ENCODE peak calls at places on chromosomes 16 and 17, in five cellular contexts. I is choroid plexus epithelial cell, Z is progenitor cell of endocrine pancreas, E is osteocyte, F is fibroblast of mammary gland. G is an unnamed sample.

GRCh38 chr17:2564876-2565275 is 28.6 kb upstream of the PAFAH1B1 start:
- DNase-seq in Z (no peak), F (no peak), E (no peak), I (peak; percentile 42), G (no peak)

GRCh38 chr16:7888421-7888820 is 555.8 kb downstream of the RBFOX1 start:
- DNase-seq in E (no peak), F (no peak), I (no peak), Z (no peak), G (no peak)

GRCh38 chr17:75260679-75261335 is 599 bp downstream of the GGA3 start:
- DNase-seq in I (peak; percentile 35), F (no peak), E (no peak), Z (no peak), G (no peak)

GRCh38 chr16:80518436-80518835 is 22.4 kb upstream of the DYNLRB2 start:
- DNase-seq in Z (no peak), F (peak; percentile 31), E (no peak), I (peak; percentile 6), G (no peak)

GRCh38 chr17:32672701-32673100 is 185.9 kb downstream of the CDK5R1 start:
- DNase-seq in Z (no peak), I (no peak), E (no peak), F (no peak), G (no peak)

GRCh38 chr16:75928295-75928694 is 202.0 kb upstream of the CPHXL start:
- DNase-seq in Z (no peak), I (no peak), E (no peak), F (peak; percentile 60), G (no peak)

GRCh38 chr17:82239401-82239925 is 10.6 kb downstream of the SLC16A3 start:
- DNase-seq in E (no peak), I (no peak), F (no peak), Z (no peak), G (no peak)

GRCh38 chr17:63571632-63572310 is 21.5 kb downstream of the DCAF7 start:
- DNase-seq in E (no peak), F (peak; percentile 80), I (peak; percentile 88), Z (no peak), G (no peak)

GRCh38 chr17:1882836-1883235 is 53.0 kb downstream of the RPA1 start:
- DNase-seq in E (no peak), F (peak; percentile 52), Z (no peak), I (peak; percentile 64), G (no peak)

GRCh38 chr16:15518412-15519351 is 84.3 kb downstream of the BMERB1 start:
- DNase-seq in E (no peak), F (peak; percentile 63), Z (no peak), I (peak; percentile 49), G (no peak)

GRCh38 chr16:16042076-16042475 is 92.7 kb downstream of the ABCC1 start:
- DNase-seq in E (no peak), F (peak; percentile 70), Z (no peak), I (peak; percentile 88), G (no peak)

GRCh38 chr17:69608808-69609494 is 194.5 kb downstream of the MAP2K6 start:
- DNase-seq in Z (no peak), E (no peak), I (peak; percentile 95), F (peak; percentile 92), G (no peak)

GRCh38 chr17:46264456-46265198 is 30.3 kb upstream of the LRRC37A start:
- DNase-seq in I (peak; percentile 91), Z (no peak), E (peak; percentile 84), F (peak; percentile 57), G (no peak)

GRCh38 chr17:58335061-58335731 is 6.6 kb upstream of the TSPOAP1 start:
- DNase-seq in Z (no peak), I (no peak), E (no peak), F (no peak), G (no peak)

GRCh38 chr16:1296688-1297412 is 12.6 kb upstream of the UBE2I start:
- DNase-seq in Z (no peak), F (peak; percentile 78), E (no peak), I (peak; percentile 23), G (no peak)

GRCh38 chr17:49913226-49914095 is 55.5 kb upstream of the DLX4 start:
- DNase-seq in F (peak; percentile 86), E (no peak), Z (no peak), I (peak; percentile 72), G (no peak)

GRCh38 chr16:88681709-88682451 is 4.4 kb downstream of the SNAI3 start:
- DNase-seq in I (no peak), E (no peak), Z (no peak), F (no peak), G (peak; percentile 80)

GRCh38 chr16:89456412-89456811 is 33.9 kb downstream of the ANKRD11 start:
- DNase-seq in F (no peak), I (no peak), Z (no peak), E (no peak), G (no peak)

GRCh38 chr16:74480150-74481029 is 59.1 kb upstream of the CLEC18B start:
- DNase-seq in I (peak; percentile 34), F (peak; percentile 60), Z (no peak), E (no peak), G (no peak)

GRCh38 chr16:81001330-81001729 is 5.4 kb downstream of the CMC2 start:
- DNase-seq in Z (no peak), F (no peak), I (no peak), E (no peak), G (no peak)

GRCh38 chr17:50264263-50265113 is 9.8 kb upstream of the TMEM92 start:
- DNase-seq in I (no peak), Z (no peak), E (no peak), F (peak; percentile 67), G (no peak)

DNA sequence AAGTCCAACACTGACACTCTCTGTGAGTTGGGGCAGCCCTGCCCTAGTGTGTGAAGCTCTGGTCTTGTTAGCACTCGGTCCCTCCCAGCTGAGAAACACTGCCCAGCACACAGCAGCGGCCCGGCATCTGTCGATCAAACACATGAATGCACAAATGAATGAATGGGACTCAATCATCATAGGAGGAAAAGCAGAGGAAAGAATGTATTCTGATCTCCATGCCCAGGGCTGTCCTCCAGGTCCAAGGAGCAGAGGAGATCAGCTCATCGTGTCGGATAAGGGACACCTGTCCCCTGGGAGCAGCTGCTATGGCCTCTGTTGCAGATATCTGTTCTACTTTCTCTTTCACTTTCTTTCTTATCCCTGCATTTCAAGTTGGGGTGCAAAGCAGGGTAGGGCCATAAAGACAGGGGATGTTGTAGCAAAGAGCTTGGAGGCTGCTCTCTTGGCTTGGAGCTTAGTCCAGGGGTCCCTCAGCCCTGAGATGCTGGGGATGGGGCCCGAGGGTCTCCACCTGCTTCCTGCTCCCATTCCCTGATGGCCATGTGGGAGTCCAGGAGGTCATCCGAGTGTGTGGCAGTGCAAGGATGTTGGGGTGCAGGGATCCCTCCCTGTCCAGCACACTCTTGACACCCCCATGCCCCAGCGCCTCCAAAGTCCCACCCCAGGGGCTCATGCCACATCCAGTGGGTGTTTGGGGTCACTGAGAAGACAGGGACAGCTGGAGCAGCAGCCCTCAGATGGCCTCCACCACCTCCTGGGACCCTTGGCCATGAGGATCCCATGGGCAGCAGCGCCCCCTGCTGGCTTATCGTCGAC is 88.2 kb downstream of the IRF8 start:
- DNase-seq in Z (peak; percentile 27), E (no peak), F (no peak), I (no peak), G (no peak)
- TF ChIP-seq CTCF in Z (peak; percentile 41), E (peak; percentile 24), F (peak; percentile 10), I (peak; percentile 47), G (peak; percentile 54)

GRCh38 chr17:67531291-67531690 is 154.2 kb downstream of the PITPNC1 start:
- DNase-seq in E (no peak), I (no peak), Z (no peak), F (no peak), G (no peak)

GRCh38 chr17:67521773-67522069 is 144.6 kb downstream of the PITPNC1 start:
- DNase-seq in I (no peak), Z (no peak), F (no peak), E (no peak), G (no peak)

GRCh38 chr17:67528751-67529436 is 151.8 kb downstream of the PITPNC1 start:
- DNase-seq in E (peak; percentile 87), Z (peak; percentile 55), F (peak; percentile 96), I (peak; percentile 73), G (no peak)

GRCh38 chr17:67525239-67526135 is 148.4 kb downstream of the PITPNC1 start:
- DNase-seq in E (no peak), Z (no peak), F (no peak), I (no peak), G (no peak)

DNA sequence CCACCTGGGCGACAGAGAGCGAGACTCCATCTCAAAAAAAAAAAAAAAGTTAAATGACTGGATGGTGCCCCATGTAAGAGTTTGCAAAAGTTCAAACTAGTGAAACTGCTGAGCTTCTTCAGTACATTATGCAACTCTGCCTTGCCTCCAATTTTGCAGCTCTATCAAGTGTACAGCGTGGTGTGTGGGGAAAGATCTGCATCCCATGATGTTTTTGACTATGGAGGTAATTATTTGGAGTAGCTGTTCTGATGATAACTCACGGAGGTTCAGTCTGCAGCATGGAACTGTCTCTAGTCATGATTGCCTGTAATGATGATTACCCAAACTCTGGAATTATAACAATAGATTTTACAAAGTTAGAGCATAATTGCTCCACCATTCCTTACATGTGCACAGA is 149.6 kb downstream of the PITPNC1 start:
- DNase-seq in I (no peak), E (no peak), F (no peak), Z (no peak), G (no peak)
- TF ChIP-seq CTCF in I (no peak), E (no peak), F (no peak), Z (no peak), G (no peak)

GRCh38 chr17:53629188-53629587 is 193.5 kb upstream of the KIF2B start:
- DNase-seq in I (no peak), F (no peak), Z (no peak), E (no peak), G (no peak)

GRCh38 chr17:53628011-53628410 is 194.7 kb upstream of the KIF2B start:
- DNase-seq in F (peak; percentile 18), E (no peak), Z (no peak), I (peak; percentile 4), G (no peak)

GRCh38 chr17:53631486-53631885 is 191.2 kb upstream of the KIF2B start:
- DNase-seq in Z (no peak), E (no peak), I (no peak), F (no peak), G (no peak)

GRCh38 chr17:53630115-53630514 is 192.6 kb upstream of the KIF2B start:
- DNase-seq in Z (no peak), I (no peak), F (no peak), E (no peak), G (no peak)

DNA sequence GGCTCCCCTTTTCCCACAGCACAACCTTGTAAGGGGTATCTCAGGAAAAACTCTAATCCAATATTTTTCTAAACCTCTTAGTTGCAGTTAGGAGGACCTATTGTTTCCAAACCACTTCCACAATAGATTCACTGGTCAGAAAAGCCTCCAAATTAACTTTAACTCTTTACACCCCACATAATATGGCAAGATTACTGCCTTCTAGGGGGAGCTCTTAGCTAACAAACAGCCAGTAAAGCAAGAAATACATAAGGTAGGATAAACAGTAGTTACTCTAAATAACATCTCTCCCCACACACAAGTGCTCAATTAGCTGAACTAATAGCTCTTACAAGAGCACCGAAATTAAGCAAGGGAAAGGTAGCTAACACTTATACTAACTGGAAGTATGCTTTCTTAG is 192.1 kb upstream of the KIF2B start:
- DNase-seq in I (no peak), F (no peak), E (no peak), Z (no peak), G (no peak)
- TF ChIP-seq CTCF in I (no peak), F (no peak), E (no peak), Z (no peak), G (no peak)

DNA sequence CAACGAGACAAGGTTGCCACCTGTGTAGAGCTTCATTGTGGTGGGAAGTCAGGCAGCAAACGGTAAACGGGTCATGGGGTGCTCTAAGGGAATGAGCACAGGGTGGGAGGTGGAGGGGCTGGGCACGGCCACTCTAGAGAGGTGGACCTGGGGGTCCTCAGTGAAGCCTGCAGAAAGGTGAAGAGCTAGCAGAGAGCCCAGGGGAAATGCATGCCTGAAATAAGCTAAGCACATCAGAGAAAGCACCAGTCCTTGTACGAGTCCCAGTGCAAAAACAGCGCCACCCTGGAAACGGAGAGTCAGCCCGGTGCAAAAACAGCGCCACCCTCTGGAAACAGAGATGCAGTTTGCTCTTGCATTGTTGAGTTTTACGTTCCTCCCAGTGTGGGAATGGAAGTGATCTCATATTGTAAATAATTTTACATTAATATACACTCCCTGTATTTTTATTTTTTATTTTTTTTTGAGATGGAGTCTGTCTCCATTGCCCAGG is 65.0 kb downstream of the TBC1D16 start:
- DNase-seq in E (no peak), Z (no peak), I (peak; percentile 69), F (peak; percentile 33), G (no peak)
- TF ChIP-seq CTCF in E (peak; percentile 46), Z (peak; percentile 72), I (peak; percentile 73), F (peak; percentile 35), G (peak; percentile 57)